ENCODE peak calls at places on chromosomes 7 and 10, in nine cellular contexts. X is amniotic epithelial cell; S is cardiac septum; Q is activated naive CD4-positive, alpha-beta T cell treated with Interleukin-2 at 50 U/mL for 16 hours; M is cardiac muscle cell; K is astrocyte of the spinal cord; R is nucleus accumbens; Y is glutamatergic neuron; L is RWPE1. O is an unnamed sample.

GRCh38 chr7:1531263-1531978 is 919 bp downstream of the MAFK start:
- DNase-seq in R (no peak), L (peak; percentile 33), Q (peak; percentile 44), Y (no peak), S (no peak), X (no peak), M (no peak), K (peak; percentile 42), O (peak; percentile 44)

GRCh38 chr7:158384746-158385145 is 202.9 kb downstream of the PTPRN2 start:
- DNase-seq in L (no peak), R (peak; percentile 29), M (no peak), S (no peak), K (no peak), X (no peak), Q (no peak), Y (no peak), O (no peak)

GRCh38 chr7:105278973-105279687 is 109.6 kb downstream of the SRPK2 start:
- DNase-seq in S (no peak), Q (no peak), M (no peak), Y (no peak), X (no peak), L (no peak), K (no peak), R (no peak), O (no peak)

GRCh38 chr10:49541762-49542161 is 2.8 kb upstream of the ERCC6 start:
- DNase-seq in L (no peak), Q (no peak), S (no peak), Y (no peak), M (no peak), R (no peak), X (no peak), K (no peak), O (no peak)

GRCh38 chr10:62154231-62154630 is 114.4 kb downstream of the RTKN2 start:
- DNase-seq in R (no peak), Y (no peak), M (no peak), S (no peak), K (no peak), Q (no peak), X (no peak), L (no peak), O (no peak)

GRCh38 chr10:93804200-93804599 is 46.5 kb downstream of the LGI1 start:
- DNase-seq in Q (no peak), M (no peak), S (no peak), R (no peak), Y (no peak), L (no peak), K (no peak), X (no peak), O (no peak)

GRCh38 chr7:18754766-18755165 is 259.2 kb downstream of the HDAC9 start:
- DNase-seq in S (no peak), M (peak; percentile 49), L (no peak), K (peak; percentile 74), Y (no peak), Q (no peak), R (no peak), X (peak; percentile 63), O (no peak)

GRCh38 chr7:74542558-74543117 is 88.9 kb downstream of the GTF2IRD1 start:
- DNase-seq in M (peak; percentile 9), X (no peak), Y (no peak), R (peak; percentile 28), K (no peak), Q (no peak), L (peak; percentile 45), S (no peak), O (peak; percentile 14)

GRCh38 chr10:62860946-62861345 is 44.8 kb upstream of the EGR2 start:
- DNase-seq in M (peak; percentile 64), Y (no peak), K (no peak), R (no peak), Q (no peak), X (no peak), L (no peak), S (no peak), O (peak; percentile 57)

GRCh38 chr7:17773289-17773626 is 167.0 kb downstream of the SNX13 start:
- DNase-seq in S (no peak), K (peak; percentile 83), M (peak; percentile 92), L (peak; percentile 62), Y (no peak), X (peak; percentile 96), Q (no peak), R (no peak), O (peak; percentile 93)

GRCh38 chr10:92965314-92965713 is 95.3 kb upstream of the CYP26C1 start:
- DNase-seq in Q (no peak), R (no peak), X (peak; percentile 65), K (peak; percentile 73), S (no peak), L (peak; percentile 55), M (peak; percentile 73), Y (no peak), O (peak; percentile 80)

GRCh38 chr10:100786591-100786990 is 41.2 kb downstream of the PAX2 start:
- DNase-seq in Q (no peak), S (no peak), Y (no peak), L (no peak), X (no peak), R (no peak), K (no peak), M (no peak), O (no peak)

GRCh38 chr7:31398815-31399214 is 58.3 kb upstream of the NEUROD6 start:
- DNase-seq in K (no peak), X (no peak), L (no peak), R (no peak), M (no peak), S (no peak), Q (no peak), Y (no peak), O (no peak)

GRCh38 chr7:3463696-3464095 is 162.6 kb downstream of the SDK1 start:
- DNase-seq in M (no peak), Q (no peak), R (no peak), L (no peak), X (no peak), K (no peak), S (no peak), Y (no peak), O (no peak)

GRCh38 chr10:96334888-96335526 is 23.8 kb downstream of the OPALIN start:
- DNase-seq in M (peak; percentile 56), Y (no peak), X (peak; percentile 29), S (no peak), R (no peak), L (peak; percentile 79), Q (no peak), K (peak; percentile 34), O (peak; percentile 57)

GRCh38 chr7:103929808-103930415 is 59.5 kb downstream of the RELN start:
- DNase-seq in X (no peak), S (no peak), L (no peak), Y (no peak), K (no peak), R (no peak), M (no peak), Q (no peak), O (no peak)

GRCh38 chr10:3776796-3777571 is 8.0 kb downstream of the KLF6 start:
- DNase-seq in S (no peak), R (no peak), K (peak; percentile 93), M (peak; percentile 93), Y (no peak), L (peak; percentile 74), X (peak; percentile 92), Q (peak; percentile 59), O (peak; percentile 92)

GRCh38 chr7:27211694-27212316 is 11.9 kb upstream of the HOXA13 start:
- DNase-seq in M (no peak), L (no peak), K (no peak), X (no peak), S (no peak), R (no peak), Q (no peak), Y (no peak), O (no peak)

GRCh38 chr7:129100827-129101166 is 43.7 kb upstream of the TSPAN33 start:
- DNase-seq in K (no peak), R (no peak), L (no peak), Y (no peak), X (no peak), S (no peak), M (no peak), Q (no peak), O (no peak)

GRCh38 chr10:108445746-108446145 is 1281.2 kb upstream of the SORCS1 start:
- DNase-seq in X (no peak), S (no peak), Y (no peak), K (no peak), L (no peak), M (no peak), Q (no peak), R (no peak), O (no peak)

GRCh38 chr10:85238676-85239075 is 910.3 kb downstream of the CCSER2 start:
- DNase-seq in Y (no peak), K (no peak), X (no peak), L (no peak), M (no peak), S (no peak), Q (no peak), R (no peak), O (no peak)

GRCh38 chr10:132836832-132837540 is 51.0 kb upstream of the NKX6-2 start:
- DNase-seq in Q (peak; percentile 38), M (peak; percentile 40), X (no peak), R (peak; percentile 30), L (peak; percentile 73), S (peak; percentile 76), Y (peak; percentile 62), K (no peak), O (peak; percentile 37)

GRCh38 chr7:103859699-103860098 is 129.8 kb downstream of the RELN start:
- DNase-seq in L (no peak), Q (no peak), M (no peak), X (no peak), K (no peak), R (no peak), Y (no peak), S (no peak), O (no peak)

GRCh38 chr10:62916157-62916603 is 100.0 kb upstream of the EGR2 start:
- DNase-seq in M (peak; percentile 90), S (no peak), X (peak; percentile 60), L (peak; percentile 51), Q (no peak), R (no peak), K (peak; percentile 29), Y (no peak), O (peak; percentile 95)

GRCh38 chr7:112546723-112547513 is 66.1 kb downstream of the LSMEM1 start:
- DNase-seq in K (no peak), Y (no peak), X (no peak), R (no peak), L (no peak), S (no peak), Q (no peak), M (peak; percentile 8), O (peak; percentile 10)

GRCh38 chr7:132532237-132532734 is 44.0 kb downstream of the PLXNA4 start:
- DNase-seq in L (no peak), Y (no peak), K (no peak), R (no peak), M (no peak), Q (no peak), S (no peak), X (no peak), O (no peak)

GRCh38 chr10:75542084-75542483 is 110.7 kb downstream of the LRMDA start:
- DNase-seq in S (no peak), X (no peak), L (no peak), Y (no peak), R (no peak), Q (no peak), M (no peak), K (no peak), O (no peak)